ENCODE peak calls at places on chromosomes 3 and 15, in ten cellular contexts. C is lung; Y is naive thymus-derived CD4-positive, alpha-beta T cell; R is adrenal gland; L is HepG2; U is thoracic aorta; X is hepatocyte; J is Panc1; H is Peyer's patch; V is uterus. Q is an unnamed sample.

GRCh38 chr15:31269961-31270575 is 56.6 kb upstream of the KLF13 start:
- DNase-seq in C (no peak), Y (no peak), R (no peak), L (no peak), U (no peak), X (no peak), J (no peak), H (no peak), V (no peak), Q (no peak)

GRCh38 chr3:160470181-160470580 is 20.6 kb upstream of the TRIM59 start:
- DNase-seq in C (no peak), Y (no peak), R (no peak), L (no peak), U (no peak), X (no peak), J (no peak), H (no peak), V (no peak), Q (no peak)

GRCh38 chr3:72336821-72337479 is 511.3 kb downstream of the SHQ1 start:
- DNase-seq in C (peak; percentile 65), Y (no peak), R (peak; percentile 63), L (no peak), U (no peak), X (peak; percentile 92), J (no peak), H (peak; percentile 86), V (peak; percentile 87), Q (peak; percentile 86)

GRCh38 chr3:58585994-58586393 is 8.8 kb upstream of the FAM107A start:
- DNase-seq in C (no peak), Y (no peak), R (no peak), L (no peak), U (no peak), X (no peak), J (no peak), H (no peak), V (no peak), Q (no peak)

GRCh38 chr3:45915518-45916231 is 27.6 kb upstream of the CXCR6 start:
- DNase-seq in C (peak; percentile 47), Y (no peak), R (peak; percentile 60), L (no peak), U (no peak), X (peak; percentile 59), J (no peak), H (no peak), V (no peak), Q (peak; percentile 38)

GRCh38 chr3:48038971-48039481 is 22.8 kb upstream of the MAP4 start:
- DNase-seq in C (no peak), Y (no peak), R (no peak), L (peak; percentile 30), U (no peak), X (no peak), J (no peak), H (no peak), V (no peak), Q (no peak)

GRCh38 chr3:149367021-149367840 is 10.2 kb downstream of the TM4SF1 start:
- DNase-seq in C (no peak), Y (no peak), R (no peak), L (peak; percentile 88), U (no peak), X (peak; percentile 80), J (peak; percentile 96), H (no peak), V (no peak), Q (no peak)

GRCh38 chr15:30791239-30791638 is 112.5 kb upstream of the FAN1 start:
- DNase-seq in C (no peak), Y (no peak), R (no peak), L (no peak), U (no peak), X (no peak), J (no peak), H (no peak), V (no peak), Q (no peak)

GRCh38 chr15:98292442-98293240 is 332.1 kb downstream of the ARRDC4 start:
- DNase-seq in C (no peak), Y (no peak), R (peak; percentile 41), L (peak; percentile 27), U (no peak), X (peak; percentile 68), J (no peak), H (no peak), V (no peak), Q (peak; percentile 49)

GRCh38 chr15:81108427-81108826 is 25.6 kb upstream of the CFAP161 start:
- DNase-seq in C (no peak), Y (no peak), R (no peak), L (no peak), U (no peak), X (no peak), J (no peak), H (no peak), V (no peak), Q (peak; percentile 15)

GRCh38 chr15:63945005-63945788 is 101.1 kb downstream of the DAPK2 start:
- DNase-seq in C (peak; percentile 82), Y (peak; percentile 43), R (peak; percentile 76), L (peak; percentile 48), U (no peak), X (peak; percentile 78), J (peak; percentile 27), H (peak; percentile 81), V (peak; percentile 58), Q (peak; percentile 73)

GRCh38 chr3:197241173-197241572 is 57.2 kb downstream of the DLG1 start:
- DNase-seq in C (no peak), Y (no peak), R (no peak), L (no peak), U (no peak), X (no peak), J (no peak), H (no peak), V (no peak), Q (no peak)

GRCh38 chr3:197242784-197243432 is 55.5 kb downstream of the DLG1 start:
- DNase-seq in C (no peak), Y (no peak), R (no peak), L (no peak), U (no peak), X (peak; percentile 33), J (no peak), H (no peak), V (no peak), Q (no peak)

GRCh38 chr3:197248341-197248740 is 50.1 kb downstream of the DLG1 start:
- DNase-seq in C (no peak), Y (no peak), R (no peak), L (no peak), U (no peak), X (no peak), J (no peak), H (no peak), V (no peak), Q (no peak)

GRCh38 chr3:197249542-197249941 is 48.9 kb downstream of the DLG1 start:
- DNase-seq in C (no peak), Y (no peak), R (no peak), L (no peak), U (no peak), X (no peak), J (no peak), H (no peak), V (no peak), Q (no peak)

GRCh38 chr3:197244751-197245150 is 53.7 kb downstream of the DLG1 start:
- DNase-seq in C (no peak), Y (no peak), R (no peak), L (no peak), U (no peak), X (no peak), J (no peak), H (no peak), V (no peak), Q (no peak)
- H3K9me3 ChIP-seq in C (peaks cover 9% of the 10 kb centered on the region), Y (peaks cover 40% of the 10 kb centered on the region), R (peaks cover 24% of the 10 kb centered on the region), L (peaks cover 36% of the 10 kb centered on the region), U (peaks cover 33% of the 10 kb centered on the region), X (peaks cover 10% of the 10 kb centered on the region), J (peaks cover 61% of the 10 kb centered on the region), H (peaks cover 25% of the 10 kb centered on the region), V (no peaks in the 10 kb centered on the region), Q (peaks cover 46% of the 10 kb centered on the region)

DNA sequence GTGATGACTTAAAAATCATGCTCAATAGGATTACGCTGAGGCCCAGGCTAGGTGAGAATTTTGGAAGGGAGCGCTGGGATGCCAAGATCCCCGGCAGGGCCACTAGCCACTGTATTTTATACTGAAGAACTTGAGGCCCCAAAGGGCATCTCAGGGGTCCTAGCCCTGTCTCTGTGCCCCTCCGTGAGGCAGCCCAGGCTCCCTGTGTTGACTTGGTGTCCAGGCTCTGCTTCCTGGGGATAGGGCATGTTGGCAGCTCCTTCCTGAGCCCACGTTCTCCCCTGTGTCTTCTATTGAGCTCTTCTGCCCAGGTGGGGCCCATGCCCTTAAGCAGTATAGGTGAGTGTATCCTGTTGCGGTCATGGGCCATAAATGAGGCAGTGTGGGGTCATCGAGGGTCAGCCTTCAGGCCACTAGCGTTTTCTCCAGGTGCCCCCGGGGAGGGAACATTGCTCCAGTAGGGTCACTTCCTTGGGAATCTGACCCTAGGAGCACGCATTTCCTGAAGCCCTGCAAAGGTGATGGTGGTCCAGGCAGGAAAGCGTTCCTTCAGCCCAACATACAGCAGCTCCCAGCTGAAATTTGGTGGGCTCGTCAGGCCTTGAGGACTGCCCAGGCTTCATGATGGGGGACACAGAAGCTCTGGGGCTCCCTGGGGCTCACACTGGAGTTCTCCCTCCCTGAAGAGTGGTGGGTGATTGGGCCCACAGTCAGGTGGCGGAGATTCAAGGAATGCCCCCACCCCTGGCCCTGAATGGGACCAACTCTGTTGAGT is 189.4 kb downstream of the UBE3A start:
- DNase-seq in C (no peak), Y (no peak), R (no peak), L (no peak), U (no peak), X (no peak), J (no peak), H (peak; percentile 14), V (no peak), Q (peak; percentile 15)
- H3K9me3 ChIP-seq in C (peaks cover 1% of the 10 kb centered on the region), Y (peaks cover 30% of the 10 kb centered on the region), R (no peaks in the 10 kb centered on the region), L (peaks cover 79% of the 10 kb centered on the region), U (peaks cover 6% of the 10 kb centered on the region), X (no peaks in the 10 kb centered on the region), J (no peaks in the 10 kb centered on the region), H (peaks cover 32% of the 10 kb centered on the region), V (no peaks in the 10 kb centered on the region), Q (peaks cover 91% of the 10 kb centered on the region)

DNA sequence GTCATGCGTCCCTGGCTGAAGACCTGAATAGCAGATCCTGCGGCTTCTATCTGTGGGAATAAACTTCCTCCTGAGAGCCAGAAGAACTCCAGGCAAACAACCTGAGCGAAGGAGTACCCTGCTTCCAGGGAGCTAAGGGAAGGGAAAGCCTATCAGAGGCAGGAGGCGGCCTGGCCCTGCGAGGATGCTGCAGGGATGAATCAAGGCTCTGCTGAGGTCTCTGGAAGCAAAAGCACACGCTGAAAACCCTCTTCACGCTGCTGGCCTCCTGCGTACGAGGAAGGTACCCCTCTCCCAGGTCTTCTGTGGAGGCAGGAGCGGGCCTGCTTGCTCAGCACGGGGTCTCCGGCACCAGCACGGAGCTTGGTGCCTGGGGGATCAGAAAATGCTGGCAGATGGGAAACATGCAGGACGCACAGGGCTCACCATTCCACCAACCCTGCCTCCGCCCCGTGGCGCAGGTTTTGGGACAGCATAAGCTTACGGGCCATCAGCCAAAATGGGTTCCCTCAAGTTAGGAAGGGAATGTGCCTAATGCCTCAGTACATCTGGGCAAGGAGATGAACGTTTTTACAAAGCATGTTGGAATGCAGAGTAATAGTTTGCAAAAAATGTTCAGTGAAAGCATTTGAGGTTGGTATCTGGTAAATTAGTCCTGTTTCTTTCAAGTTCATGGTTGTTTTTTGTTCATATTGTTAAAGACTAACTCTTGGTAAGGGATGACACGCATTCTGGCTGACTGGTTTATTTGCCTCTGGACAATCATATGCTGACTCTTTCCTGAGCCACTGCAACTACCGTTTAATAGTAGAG is 72.3 kb downstream of the CHSY1 start:
- DNase-seq in C (no peak), Y (no peak), R (no peak), L (no peak), U (no peak), X (no peak), J (no peak), H (no peak), V (no peak), Q (no peak)
- H3K9me3 ChIP-seq in C (no peaks in the 10 kb centered on the region), Y (no peaks in the 10 kb centered on the region), R (no peaks in the 10 kb centered on the region), L (no peaks in the 10 kb centered on the region), U (no peaks in the 10 kb centered on the region), X (no peaks in the 10 kb centered on the region), J (no peaks in the 10 kb centered on the region), H (no peaks in the 10 kb centered on the region), V (no peaks in the 10 kb centered on the region), Q (no peaks in the 10 kb centered on the region)

GRCh38 chr15:25233766-25234350 is 205.0 kb downstream of the UBE3A start:
- DNase-seq in C (no peak), Y (no peak), R (no peak), L (no peak), U (no peak), X (no peak), J (no peak), H (no peak), V (no peak), Q (no peak)
- H3K9me3 ChIP-seq in C (no peaks in the 10 kb centered on the region), Y (peaks cover 39% of the 10 kb centered on the region), R (no peaks in the 10 kb centered on the region), L (peaks cover 100% of the 10 kb centered on the region), U (no peaks in the 10 kb centered on the region), X (no peaks in the 10 kb centered on the region), J (no peaks in the 10 kb centered on the region), H (peaks cover 10% of the 10 kb centered on the region), V (no peaks in the 10 kb centered on the region), Q (peaks cover 95% of the 10 kb centered on the region)

Q was measured in mucosa of descending colon.